ENCODE peak calls at places on chromosomes 4 and X, in six cellular contexts. X is transverse colon, W is stomach, F is tibial nerve, A is HepG2, O is A549. I is an unnamed sample.

GRCh38 chrX:7500386-7500785 is 342.6 kb upstream of the VCX start:
- DNase-seq in W (no peak), O (no peak), F (no peak), A (no peak), X (no peak), I (no peak)

GRCh38 chrX:16212024-16212423 is 44.7 kb downstream of the MAGEB17 start:
- DNase-seq in X (no peak), O (no peak), A (no peak), W (no peak), F (no peak), I (no peak)

GRCh38 chrX:132463411-132463810 is 25.4 kb downstream of the MBNL3 start:
- DNase-seq in A (no peak), O (no peak), W (no peak), X (no peak), F (no peak), I (no peak)

GRCh38 chr4:7426525-7427171 is 8.1 kb downstream of the PSAPL1 start:
- DNase-seq in A (no peak), F (no peak), O (no peak), W (peak; percentile 22), X (peak; percentile 1), I (peak; percentile 12)

GRCh38 chr4:138669479-138670165 is 346.0 kb upstream of the NOCT start:
- DNase-seq in A (no peak), O (no peak), F (no peak), X (no peak), W (no peak), I (no peak)

GRCh38 chrX:8845060-8845459 is 43.9 kb upstream of the FAM9A start:
- DNase-seq in O (peak; percentile 62), F (no peak), A (no peak), W (no peak), X (no peak), I (no peak)

GRCh38 chr4:12679217-12679616 is 804.9 kb downstream of the RAB28 start:
- DNase-seq in O (no peak), F (no peak), W (no peak), X (no peak), A (peak; percentile 2), I (no peak)

GRCh38 chr4:169846396-169846795 is 88.7 kb upstream of the HPF1 start:
- DNase-seq in A (no peak), W (no peak), X (no peak), F (no peak), O (no peak), I (no peak)

GRCh38 chr4:26085581-26085980 is 171.6 kb downstream of the SMIM20 start:
- DNase-seq in X (no peak), F (no peak), O (no peak), A (no peak), W (no peak), I (no peak)

GRCh38 chr4:153349206-153349805 is 4.8 kb downstream of the MND1 start:
- DNase-seq in W (no peak), X (no peak), A (no peak), O (no peak), F (no peak), I (no peak)

GRCh38 chrX:17674611-17675010 is 62.7 kb upstream of the SCML1 start:
- DNase-seq in A (no peak), O (no peak), F (no peak), W (no peak), X (no peak), I (no peak)

GRCh38 chr4:169311643-169312365 is 41.0 kb upstream of the SH3RF1 start:
- DNase-seq in O (peak; percentile 36), A (peak; percentile 73), W (peak; percentile 33), X (no peak), F (peak; percentile 36), I (no peak)

GRCh38 chrX:54640103-54640428 is 110.0 kb downstream of the GNL3L start:
- DNase-seq in X (no peak), O (no peak), W (no peak), A (no peak), F (no peak), I (no peak)

GRCh38 chr4:78529569-78530209 is 21.9 kb upstream of the ANXA3 start:
- DNase-seq in O (no peak), A (no peak), F (no peak), W (no peak), X (no peak), I (no peak)

GRCh38 chr4:186726440-186727148 is 2.9 kb upstream of the FAT1 start:
- DNase-seq in W (peak; percentile 65), X (peak; percentile 88), F (peak; percentile 53), A (peak; percentile 63), O (peak; percentile 53), I (peak; percentile 94)

GRCh38 chr4:151163855-151164254 is 64.4 kb downstream of the RPS3A start:
- DNase-seq in F (no peak), A (no peak), W (no peak), X (no peak), O (no peak), I (no peak)

GRCh38 chr4:7909463-7909862 is 30.2 kb downstream of the AFAP1 start:
- DNase-seq in A (peak; percentile 69), O (no peak), W (no peak), F (no peak), X (no peak), I (no peak)

GRCh38 chr4:147157860-147158701 is 212.4 kb upstream of the TTC29 start:
- DNase-seq in F (no peak), X (peak; percentile 9), W (peak; percentile 28), O (peak; percentile 3), A (peak; percentile 39), I (peak; percentile 82)

GRCh38 chr4:4762909-4763814 is 96.3 kb upstream of the MSX1 start:
- DNase-seq in F (no peak), O (peak; percentile 8), X (no peak), A (no peak), W (no peak), I (no peak)

GRCh38 chr4:78524009-78524408 is 27.6 kb upstream of the ANXA3 start:
- DNase-seq in A (no peak), X (no peak), W (no peak), F (no peak), O (no peak), I (no peak)

GRCh38 chrX:150062292-150063137 is 124.2 kb upstream of the EOLA2 start:
- DNase-seq in F (peak; percentile 20), X (peak; percentile 11), W (no peak), O (no peak), A (no peak), I (peak; percentile 33)

GRCh38 chr4:53365121-53365485 is 758 bp downstream of the SCFD2 start:
- DNase-seq in X (no peak), A (peak; percentile 11), O (no peak), F (no peak), W (no peak), I (no peak)

GRCh38 chr4:64756016-64756415 is 346.8 kb upstream of the TECRL start:
- DNase-seq in X (no peak), W (no peak), F (no peak), O (no peak), A (no peak), I (no peak)

GRCh38 chr4:112075129-112075753 is 70.0 kb upstream of the FAM241A start:
- DNase-seq in A (peak; percentile 57), X (peak; percentile 12), W (no peak), O (peak; percentile 22), F (peak; percentile 20), I (no peak)

GRCh38 chr4:87679449-87680169 is 29.5 kb downstream of the DMP1 start:
- DNase-seq in F (peak; percentile 38), W (no peak), O (peak; percentile 8), A (peak; percentile 48), X (peak; percentile 19), I (no peak)

GRCh38 chr4:38866973-38867477 is 581 bp upstream of the FAM114A1 start:
- DNase-seq in A (no peak), F (no peak), X (no peak), W (no peak), O (no peak), I (no peak)
- TF ChIP-seq EP300 in A (no peak), F (peak; percentile 9), X (no peak), W (no peak), O (no peak), I (no peak)

GRCh38 chr4:107247738-107248137 is 211.6 kb upstream of the DKK2 start:
- DNase-seq in W (no peak), X (no peak), F (no peak), O (no peak), A (no peak), I (no peak)

GRCh38 chr4:107248571-107248970 is 212.5 kb upstream of the DKK2 start:
- DNase-seq in F (no peak), X (no peak), W (no peak), A (no peak), O (no peak), I (no peak)

DNA sequence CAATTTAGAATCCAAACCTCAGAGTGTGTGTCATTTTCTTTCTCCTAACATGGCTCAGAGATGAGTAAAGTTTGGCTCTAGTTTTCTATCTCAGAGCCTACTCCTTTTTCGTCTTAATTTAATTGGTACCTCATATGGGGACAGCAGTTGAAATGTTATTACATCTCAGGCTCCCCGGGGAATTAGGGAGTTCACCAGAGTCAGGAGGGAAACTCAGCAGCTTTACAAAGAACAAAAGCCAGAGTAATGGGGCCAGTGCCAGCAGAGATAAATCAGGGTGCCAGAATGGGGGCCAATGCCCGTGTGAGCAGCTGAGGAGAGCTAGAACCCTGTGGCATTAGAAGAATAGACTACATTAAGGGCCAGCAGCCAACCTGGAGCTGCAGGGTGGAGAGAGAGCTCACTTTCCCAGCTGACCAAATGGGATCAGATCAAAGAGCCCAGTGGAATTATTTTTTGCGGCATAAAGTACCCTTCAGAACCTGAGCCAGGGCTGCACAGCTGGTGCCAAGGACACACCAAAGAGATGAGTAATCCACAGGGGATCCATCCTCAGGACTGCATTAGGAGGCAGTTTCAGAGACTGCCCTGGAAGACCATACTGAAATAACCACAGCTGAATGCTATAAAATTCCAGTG is 207.1 kb upstream of the DKK2 start:
- DNase-seq in W (no peak), X (peak; percentile 35), F (no peak), O (no peak), A (no peak), I (no peak)
- TF ChIP-seq EP300 in W (no peak), X (no peak), F (no peak), O (no peak), A (no peak), I (no peak)

DNA sequence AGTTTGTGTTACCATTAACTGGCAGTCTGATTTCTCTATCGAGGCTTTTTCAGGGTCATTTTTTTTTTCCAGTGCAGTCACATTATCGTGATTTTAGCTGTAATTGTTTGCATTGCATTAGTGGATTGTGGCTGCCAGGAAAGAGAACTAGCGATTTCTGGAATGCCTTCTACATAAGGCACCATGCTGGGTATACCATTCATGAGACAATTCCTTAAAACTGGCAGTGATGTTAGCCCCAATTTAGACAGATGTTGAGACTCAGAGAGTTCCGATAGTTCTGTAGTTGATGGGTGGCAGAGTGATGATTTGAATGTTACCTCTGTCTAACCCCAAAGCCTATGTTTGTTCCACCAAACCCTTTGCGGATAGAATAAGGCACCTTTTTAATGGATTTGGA is 175.4 kb upstream of the TENM3 start:
- DNase-seq in O (no peak), W (no peak), F (no peak), X (no peak), A (no peak), I (no peak)
- TF ChIP-seq EP300 in O (no peak), W (no peak), F (no peak), X (no peak), A (no peak), I (no peak)

GRCh38 chr4:173073939-173074500 is 94.6 kb upstream of the GALNT7 start:
- DNase-seq in X (no peak), F (no peak), A (no peak), O (no peak), W (no peak), I (no peak)

GRCh38 chr4:173076903-173077629 is 91.5 kb upstream of the GALNT7 start:
- DNase-seq in O (no peak), X (no peak), W (no peak), F (no peak), A (no peak), I (no peak)

GRCh38 chr4:173074501-173074946 is 94.1 kb upstream of the GALNT7 start:
- DNase-seq in A (no peak), O (peak; percentile 18), F (no peak), W (peak; percentile 37), X (no peak), I (no peak)
- TF ChIP-seq EP300 in A (no peak), O (no peak), F (no peak), W (no peak), X (no peak), I (no peak)

I was measured in upper lobe of left lung.